ENCODE peak calls at places on chromosomes 16 and 17, in seven cellular contexts. One of them, this sample, is unnamed.

GRCh38 chr17:29278692-29279091 is 15.3 kb downstream of the NUFIP2 start:
- DNase-seq in MCF 10A: no peak
- DNase-seq in heart right ventricle: no peak
- DNase-seq in psoas muscle: no peak
- DNase-seq in stomach: no peak
- DNase-seq in fibroblast of lung: no peak
- DNase-seq in endothelial cell: no peak
- DNase-seq in this sample: no peak

GRCh38 chr17:60455378-60455777 is 33.1 kb downstream of the CHCT1 start:
- DNase-seq in MCF 10A: peak
- DNase-seq in heart right ventricle: no peak
- DNase-seq in psoas muscle: no peak
- DNase-seq in stomach: no peak
- DNase-seq in fibroblast of lung: no peak
- DNase-seq in endothelial cell: no peak
- DNase-seq in this sample: no peak

GRCh38 chr16:87926246-87927194 is 9.8 kb downstream of the CA5A start:
- DNase-seq in MCF 10A: no peak
- DNase-seq in heart right ventricle: no peak
- DNase-seq in psoas muscle: no peak
- DNase-seq in stomach: no peak
- DNase-seq in fibroblast of lung: no peak
- DNase-seq in endothelial cell: no peak
- DNase-seq in this sample: no peak

GRCh38 chr16:3484328-3485096 is 10.8 kb downstream of the C16orf90 start:
- DNase-seq in MCF 10A: no peak
- DNase-seq in heart right ventricle: no peak
- DNase-seq in psoas muscle: no peak
- DNase-seq in stomach: no peak
- DNase-seq in fibroblast of lung: no peak
- DNase-seq in endothelial cell: no peak
- DNase-seq in this sample: peak

GRCh38 chr17:61331178-61331577 is 68.5 kb upstream of the TBX2 start:
- DNase-seq in MCF 10A: no peak
- DNase-seq in heart right ventricle: peak
- DNase-seq in psoas muscle: no peak
- DNase-seq in stomach: no peak
- DNase-seq in fibroblast of lung: no peak
- DNase-seq in endothelial cell: no peak
- DNase-seq in this sample: no peak

GRCh38 chr16:66547101-66547989 is 2.6 kb downstream of the TK2 start:
- DNase-seq in MCF 10A: no peak
- DNase-seq in heart right ventricle: no peak
- DNase-seq in psoas muscle: peak
- DNase-seq in stomach: no peak
- DNase-seq in fibroblast of lung: no peak
- DNase-seq in endothelial cell: no peak
- DNase-seq in this sample: no peak

GRCh38 chr17:35807371-35808144 is 1.7 kb upstream of the TAF15 start:
- DNase-seq in MCF 10A: no peak
- DNase-seq in heart right ventricle: no peak
- DNase-seq in psoas muscle: no peak
- DNase-seq in stomach: no peak
- DNase-seq in fibroblast of lung: peak
- DNase-seq in endothelial cell: no peak
- DNase-seq in this sample: no peak

GRCh38 chr16:57722651-57723050 is 12.9 kb upstream of the KATNB1 start:
- DNase-seq in MCF 10A: no peak
- DNase-seq in heart right ventricle: no peak
- DNase-seq in psoas muscle: no peak
- DNase-seq in stomach: no peak
- DNase-seq in fibroblast of lung: no peak
- DNase-seq in endothelial cell: no peak
- DNase-seq in this sample: no peak

GRCh38 chr16:87323727-87324410 is 6.7 kb upstream of the C16orf95 start:
- DNase-seq in MCF 10A: no peak
- DNase-seq in heart right ventricle: no peak
- DNase-seq in psoas muscle: peak
- DNase-seq in stomach: no peak
- DNase-seq in fibroblast of lung: no peak
- DNase-seq in endothelial cell: no peak
- DNase-seq in this sample: no peak

GRCh38 chr17:44059101-44059892 is 7.2 kb downstream of the LSM12 start:
- DNase-seq in MCF 10A: no peak
- DNase-seq in heart right ventricle: no peak
- DNase-seq in psoas muscle: no peak
- DNase-seq in stomach: no peak
- DNase-seq in fibroblast of lung: no peak
- DNase-seq in endothelial cell: no peak
- DNase-seq in this sample: no peak

GRCh38 chr17:6786618-6787017 is 10.6 kb downstream of the FBXO39 start:
- DNase-seq in MCF 10A: peak
- DNase-seq in heart right ventricle: no peak
- DNase-seq in psoas muscle: no peak
- DNase-seq in stomach: no peak
- DNase-seq in fibroblast of lung: peak
- DNase-seq in endothelial cell: no peak
- DNase-seq in this sample: no peak

GRCh38 chr16:1678500-1679098 is 520 bp downstream of the JPT2 start:
- DNase-seq in MCF 10A: peak
- DNase-seq in heart right ventricle: peak
- DNase-seq in psoas muscle: no peak
- DNase-seq in stomach: peak
- DNase-seq in fibroblast of lung: peak
- DNase-seq in endothelial cell: peak
- DNase-seq in this sample: no peak

GRCh38 chr17:72985882-72986720 is 106.4 kb downstream of the SLC39A11 start:
- DNase-seq in MCF 10A: peak
- DNase-seq in heart right ventricle: peak
- DNase-seq in psoas muscle: peak
- DNase-seq in stomach: peak
- DNase-seq in fibroblast of lung: peak
- DNase-seq in endothelial cell: peak
- DNase-seq in this sample: peak

GRCh38 chr17:15273141-15273793 is 8.1 kb upstream of the PMP22 start:
- DNase-seq in MCF 10A: peak
- DNase-seq in heart right ventricle: no peak
- DNase-seq in psoas muscle: no peak
- DNase-seq in stomach: no peak
- DNase-seq in fibroblast of lung: peak
- DNase-seq in endothelial cell: no peak
- DNase-seq in this sample: no peak

GRCh38 chr16:22092143-22092933 is at the start of gene VWA3A:
- DNase-seq in MCF 10A: no peak
- DNase-seq in heart right ventricle: no peak
- DNase-seq in psoas muscle: no peak
- DNase-seq in stomach: no peak
- DNase-seq in fibroblast of lung: peak
- DNase-seq in endothelial cell: peak
- DNase-seq in this sample: no peak

GRCh38 chr17:21268596-21269188 is 15.5 kb upstream of the NATD1 start:
- DNase-seq in MCF 10A: no peak
- DNase-seq in heart right ventricle: no peak
- DNase-seq in psoas muscle: peak
- DNase-seq in stomach: no peak
- DNase-seq in fibroblast of lung: no peak
- DNase-seq in endothelial cell: no peak
- DNase-seq in this sample: no peak

GRCh38 chr16:56506941-56507340 is 12.9 kb downstream of the BBS2 start:
- DNase-seq in MCF 10A: no peak
- DNase-seq in heart right ventricle: no peak
- DNase-seq in psoas muscle: no peak
- DNase-seq in stomach: no peak
- DNase-seq in fibroblast of lung: peak
- DNase-seq in endothelial cell: no peak
- DNase-seq in this sample: no peak

GRCh38 chr16:21001262-21001661 is 100.7 kb downstream of the LYRM1 start:
- DNase-seq in MCF 10A: peak
- DNase-seq in heart right ventricle: no peak
- DNase-seq in psoas muscle: no peak
- DNase-seq in stomach: no peak
- DNase-seq in fibroblast of lung: peak
- DNase-seq in endothelial cell: peak
- DNase-seq in this sample: no peak

GRCh38 chr17:39937462-39937861 is 9.9 kb downstream of the LRRC3C start:
- DNase-seq in MCF 10A: no peak
- DNase-seq in heart right ventricle: no peak
- DNase-seq in psoas muscle: no peak
- DNase-seq in stomach: no peak
- DNase-seq in fibroblast of lung: no peak
- DNase-seq in endothelial cell: no peak
- DNase-seq in this sample: no peak

DNA sequence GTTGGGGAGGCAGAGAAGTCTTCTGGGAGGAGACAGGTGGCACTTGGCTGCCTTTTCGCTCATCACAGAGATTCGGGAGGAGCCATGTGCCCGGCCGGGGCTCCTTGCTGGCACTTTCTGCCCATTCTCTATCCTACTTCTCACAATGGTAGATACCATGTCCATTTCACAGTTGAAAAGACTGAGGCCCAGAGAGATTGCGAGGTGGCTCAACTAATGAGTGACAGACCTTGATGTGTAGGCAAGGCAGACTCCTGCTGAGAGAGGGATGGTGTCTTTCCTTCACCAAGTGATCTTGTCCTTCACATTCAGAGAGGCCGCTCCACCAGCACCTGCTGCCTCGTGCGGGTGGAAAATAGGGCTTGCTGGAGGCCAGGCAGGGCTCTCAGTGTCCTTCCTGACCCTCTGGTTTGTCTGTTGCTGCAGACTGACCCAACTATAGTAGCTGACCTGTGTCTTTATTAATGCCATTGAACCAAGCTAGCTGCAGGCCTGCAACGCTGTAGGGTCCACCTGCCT is 42.1 kb downstream of the MPRIP start:
- DNase-seq in MCF 10A: no peak
- DNase-seq in heart right ventricle: no peak
- DNase-seq in psoas muscle: peak
- DNase-seq in stomach: no peak
- DNase-seq in fibroblast of lung: no peak
- DNase-seq in endothelial cell: no peak
- DNase-seq in this sample: no peak
- TF ChIP-seq CTCF in MCF 10A: no peak
- TF ChIP-seq CTCF in heart right ventricle: no peak
- TF ChIP-seq CTCF in psoas muscle: no peak
- TF ChIP-seq CTCF in stomach: no peak
- TF ChIP-seq CTCF in fibroblast of lung: no peak
- TF ChIP-seq CTCF in endothelial cell: no peak
- TF ChIP-seq CTCF in this sample: no peak

GRCh38 chr17:2335726-2336214 is 487 bp downstream of the TSR1 start:
- DNase-seq in MCF 10A: no peak
- DNase-seq in heart right ventricle: no peak
- DNase-seq in psoas muscle: no peak
- DNase-seq in stomach: no peak
- DNase-seq in fibroblast of lung: peak
- DNase-seq in endothelial cell: peak
- DNase-seq in this sample: no peak

GRCh38 chr17:2337152-2337810 is at the start of gene SGSM2:
- DNase-seq in MCF 10A: peak
- DNase-seq in heart right ventricle: peak
- DNase-seq in psoas muscle: peak
- DNase-seq in stomach: peak
- DNase-seq in fibroblast of lung: peak
- DNase-seq in endothelial cell: peak
- DNase-seq in this sample: peak

GRCh38 chr17:2331303-2331702 is 5.0 kb downstream of the TSR1 start:
- DNase-seq in MCF 10A: no peak
- DNase-seq in heart right ventricle: no peak
- DNase-seq in psoas muscle: no peak
- DNase-seq in stomach: no peak
- DNase-seq in fibroblast of lung: no peak
- DNase-seq in endothelial cell: no peak
- DNase-seq in this sample: no peak

GRCh38 chr17:2337811-2338657 is 733 bp downstream of the SGSM2 start:
- DNase-seq in MCF 10A: peak
- DNase-seq in heart right ventricle: peak
- DNase-seq in psoas muscle: peak
- DNase-seq in stomach: peak
- DNase-seq in fibroblast of lung: peak
- DNase-seq in endothelial cell: peak
- DNase-seq in this sample: peak

DNA sequence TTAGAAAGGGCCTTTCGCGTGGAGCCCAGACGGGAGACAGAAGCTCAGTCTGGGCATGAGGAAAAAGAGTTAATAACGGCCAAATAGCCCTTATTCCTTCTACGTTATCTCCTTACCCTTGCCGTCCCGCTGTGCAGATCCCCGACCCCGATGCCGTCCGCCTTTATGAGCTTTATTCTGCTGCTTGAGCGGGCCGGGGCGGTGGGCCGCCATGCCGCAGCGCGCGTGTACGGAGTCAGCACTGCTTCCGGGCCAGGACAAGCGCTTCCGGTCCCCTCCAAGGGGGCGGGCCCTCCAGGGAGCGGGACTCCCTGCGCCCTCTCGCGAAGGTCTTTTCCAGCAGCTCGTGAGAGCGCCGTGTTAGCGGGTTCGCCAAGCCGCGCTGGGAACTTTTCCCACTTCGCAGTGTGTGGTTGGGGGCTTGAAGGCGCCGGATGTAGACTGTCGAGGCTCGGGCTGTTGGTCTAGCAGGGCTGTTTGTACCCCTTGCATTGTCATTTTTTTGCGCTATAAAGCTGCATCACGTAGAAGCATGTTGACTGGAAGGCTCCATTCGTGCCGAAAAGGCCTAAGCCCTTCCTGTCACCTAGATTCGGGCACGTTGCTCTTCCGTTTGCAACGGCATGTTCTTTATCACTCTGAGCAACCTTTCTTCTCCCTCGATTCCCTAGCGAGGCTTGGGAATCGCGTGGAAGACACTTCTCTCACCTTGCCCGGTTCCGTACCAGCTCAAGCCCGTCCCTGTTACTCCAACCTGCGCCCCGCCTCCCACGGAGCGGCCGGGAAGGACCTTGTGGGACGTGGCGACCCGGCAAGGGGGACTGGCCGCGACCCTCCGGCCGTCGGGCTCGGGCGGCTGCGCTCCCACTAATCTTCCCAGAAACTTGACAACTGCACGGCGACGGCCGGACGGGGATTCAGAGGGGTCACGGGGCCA is at the start of gene TSR1:
- DNase-seq in MCF 10A: peak
- DNase-seq in heart right ventricle: peak
- DNase-seq in psoas muscle: peak
- DNase-seq in stomach: peak
- DNase-seq in fibroblast of lung: peak
- DNase-seq in endothelial cell: peak
- DNase-seq in this sample: peak
- TF ChIP-seq CTCF in MCF 10A: no peak
- TF ChIP-seq CTCF in heart right ventricle: no peak
- TF ChIP-seq CTCF in psoas muscle: no peak
- TF ChIP-seq CTCF in stomach: no peak
- TF ChIP-seq CTCF in fibroblast of lung: peak
- TF ChIP-seq CTCF in endothelial cell: no peak
- TF ChIP-seq CTCF in this sample: peak

GRCh38 chr16:12625068-12625467 is 178.6 kb downstream of the CPPED1 start:
- DNase-seq in MCF 10A: no peak
- DNase-seq in heart right ventricle: no peak
- DNase-seq in psoas muscle: no peak
- DNase-seq in stomach: no peak
- DNase-seq in fibroblast of lung: no peak
- DNase-seq in endothelial cell: no peak
- DNase-seq in this sample: no peak
- TF ChIP-seq CTCF in MCF 10A: no peak
- TF ChIP-seq CTCF in heart right ventricle: no peak
- TF ChIP-seq CTCF in psoas muscle: no peak
- TF ChIP-seq CTCF in stomach: no peak
- TF ChIP-seq CTCF in fibroblast of lung: no peak
- TF ChIP-seq CTCF in endothelial cell: no peak
- TF ChIP-seq CTCF in this sample: no peak

GRCh38 chr16:46757339-46758050 is 9.4 kb upstream of the MYLK3 start:
- DNase-seq in MCF 10A: peak
- DNase-seq in heart right ventricle: peak
- DNase-seq in psoas muscle: peak
- DNase-seq in stomach: peak
- DNase-seq in fibroblast of lung: no peak
- DNase-seq in endothelial cell: no peak
- DNase-seq in this sample: no peak
- TF ChIP-seq CTCF in MCF 10A: no peak
- TF ChIP-seq CTCF in heart right ventricle: peak
- TF ChIP-seq CTCF in psoas muscle: no peak
- TF ChIP-seq CTCF in stomach: no peak
- TF ChIP-seq CTCF in fibroblast of lung: no peak
- TF ChIP-seq CTCF in endothelial cell: no peak
- TF ChIP-seq CTCF in this sample: no peak